ENCODE peak calls at places on chromosomes 11 and 22, in four cellular contexts. K, R, P and A are unnamed samples.
A peak's percentile ranks its signal among the peaks of the same experiment; 100 is the strongest.

GRCh38 chr22:22974156-22974555 is 86.5 kb downstream of the IGLL5 start:
- DNase-seq in P (no peak), K (no peak), R (no peak), A (no peak)

GRCh38 chr11:61712301-61712700 is 32.1 kb downstream of the DAGLA start:
- DNase-seq in P (no peak), R (no peak), K (no peak), A (no peak)

GRCh38 chr11:86374586-86374985 is at the start of gene CCDC81:
- DNase-seq in R (no peak), K (peak; percentile 85), P (no peak), A (no peak)

GRCh38 chr11:44943118-44943517 is 7.6 kb downstream of the TP53I11 start:
- DNase-seq in P (no peak), K (no peak), R (no peak), A (no peak)

GRCh38 chr11:94975599-94975998 is 2.1 kb downstream of the KDM4D start:
- DNase-seq in R (no peak), K (no peak), P (no peak), A (no peak)

GRCh38 chr11:64438986-64439771 is 80.2 kb downstream of the RPS6KA4 start:
- DNase-seq in R (no peak), P (peak; percentile 38), K (peak; percentile 87), A (no peak)

GRCh38 chr11:79367844-79368243 is 73.0 kb downstream of the TENM4 start:
- DNase-seq in P (no peak), R (no peak), K (no peak), A (no peak)

GRCh38 chr11:43962383-43962969 is 20.0 kb downstream of the C11orf96 start:
- DNase-seq in R (no peak), K (no peak), P (no peak), A (no peak)

GRCh38 chr11:45086526-45086925 is 59.9 kb upstream of the PRDM11 start:
- DNase-seq in K (no peak), P (no peak), R (no peak), A (no peak)

GRCh38 chr11:72111803-72112540 is 523 bp downstream of the ANAPC15 start:
- DNase-seq in P (peak; percentile 91), R (peak; percentile 97), K (peak; percentile 100), A (peak; percentile 97)

GRCh38 chr11:35274909-35275807 is 136.2 kb downstream of the CD44 start:
- DNase-seq in P (no peak), K (peak; percentile 59), R (no peak), A (no peak)

GRCh38 chr11:19201737-19202605 is at the start of gene CSRP3:
- DNase-seq in R (no peak), P (no peak), K (no peak), A (no peak)

GRCh38 chr11:19393941-19394340 is 153.2 kb upstream of the E2F8 start:
- DNase-seq in K (peak; percentile 40), R (no peak), P (no peak), A (no peak)

GRCh38 chr11:29676993-29677392 is 339.8 kb downstream of the KCNA4 start:
- DNase-seq in K (no peak), P (no peak), R (no peak), A (no peak)

GRCh38 chr11:129590753-129591475 is 215.3 kb downstream of the BARX2 start:
- DNase-seq in P (no peak), K (peak; percentile 69), R (no peak), A (no peak)

GRCh38 chr11:106594751-106595351 is 423.4 kb downstream of the GUCY1A2 start:
- DNase-seq in R (no peak), P (no peak), K (peak; percentile 81), A (no peak)

GRCh38 chr11:8032576-8033311 is 45.6 kb downstream of the EIF3F start:
- DNase-seq in P (no peak), R (no peak), K (no peak), A (no peak)

GRCh38 chr11:1918436-1919315 is 827 bp upstream of the TNNT3 start:
- DNase-seq in R (no peak), K (no peak), P (no peak), A (no peak)

GRCh38 chr11:67278135-67278938 is 10.8 kb upstream of the ANKRD13D start:
- DNase-seq in K (no peak), P (no peak), R (no peak), A (no peak)

GRCh38 chr11:64745523-64746328 is 1.8 kb upstream of the RASGRP2 start:
- DNase-seq in P (no peak), K (peak; percentile 65), R (no peak), A (no peak)

GRCh38 chr11:117809236-117810055 is 12.4 kb upstream of the DSCAML1 start:
- DNase-seq in R (no peak), P (peak; percentile 41), K (peak; percentile 78), A (no peak)

GRCh38 chr11:2987881-2988280 is 4.2 kb downstream of the NAP1L4 start:
- DNase-seq in R (no peak), K (no peak), P (no peak), A (no peak)

GRCh38 chr22:49016909-49017768 is 810.5 kb downstream of the BRD1 start:
- DNase-seq in P (no peak), R (no peak), K (no peak), A (no peak)

GRCh38 chr11:71209656-71210055 is 42.7 kb downstream of the SHANK2 start:
- DNase-seq in K (no peak), P (no peak), R (no peak), A (no peak)

GRCh38 chr11:96149743-96150555 is 193.0 kb downstream of the MAML2 start:
- DNase-seq in K (no peak), P (no peak), R (no peak), A (no peak)

GRCh38 chr11:43632171-43632570 is 48.4 kb upstream of the HSD17B12 start:
- DNase-seq in K (peak; percentile 7), P (no peak), R (no peak), A (no peak)

GRCh38 chr22:30521368-30522156 is 16.1 kb upstream of the SEC14L4 start:
- DNase-seq in K (peak; percentile 60), R (no peak), P (no peak), A (no peak)
- H3K27ac ChIP-seq in K (no peak overlapping the region), R (no peak overlapping the region), P (no peak overlapping the region), A (no peak overlapping the region)

GRCh38 chr11:127017482-127017881 is 16.9 kb upstream of the KIRREL3 start:
- DNase-seq in R (no peak), K (peak; percentile 67), P (peak; percentile 59), A (no peak)
- H3K27ac ChIP-seq in R (no peak overlapping the region), K (no peak overlapping the region), P (no peak overlapping the region), A (no peak overlapping the region)

DNA sequence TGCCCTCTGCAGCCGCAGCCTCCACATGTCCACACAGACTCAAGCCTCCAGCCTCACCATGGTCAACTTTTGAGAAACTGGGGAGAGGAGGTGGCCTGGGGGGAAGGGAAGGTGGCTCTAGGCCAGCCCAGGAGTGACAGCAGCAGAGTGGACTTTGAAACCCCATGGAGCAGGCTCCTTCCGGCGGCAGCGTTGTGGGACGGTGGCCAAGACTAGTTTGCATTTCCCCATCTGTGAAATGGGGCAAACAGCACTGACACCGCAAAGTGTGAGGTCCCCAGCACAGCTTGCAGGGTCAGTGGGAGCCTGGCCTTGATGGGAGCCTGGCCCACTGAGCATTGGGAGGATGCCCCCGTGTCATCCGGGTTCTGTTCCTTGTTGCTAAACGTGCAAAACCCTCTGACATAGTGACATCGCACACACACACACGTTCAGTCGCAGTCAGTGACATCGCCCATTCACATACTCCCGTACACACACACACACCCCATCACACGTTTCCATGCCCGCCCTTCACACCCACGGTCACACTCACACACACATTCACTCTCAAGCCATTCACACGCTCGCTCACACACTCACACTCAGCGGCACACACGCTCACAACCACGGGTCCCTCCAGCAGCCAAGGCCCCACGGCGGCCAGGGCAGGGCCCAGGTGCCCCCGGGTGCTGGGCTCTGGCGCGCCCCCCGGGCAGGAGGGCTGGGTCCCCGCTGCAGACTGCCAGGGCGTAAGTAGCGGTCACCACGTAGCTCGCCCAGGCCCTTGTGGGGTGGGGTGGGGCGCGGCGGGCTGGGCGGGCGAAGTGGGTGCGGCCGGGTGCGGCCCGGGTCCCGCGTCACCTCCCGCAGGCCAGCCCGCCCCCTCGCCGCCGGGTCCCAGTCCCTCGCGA is 578 bp downstream of the CYB5R3 start:
- DNase-seq in P (peak; percentile 58), R (no peak), K (peak; percentile 19), A (no peak)
- H3K27ac ChIP-seq in P (peak overlapping the region; percentile 90), R (no peak overlapping the region), K (no peak overlapping the region), A (peak overlapping the region; percentile 73)

GRCh38 chr11:109033627-109034340 is 368.9 kb downstream of the DDX10 start:
- DNase-seq in R (no peak), K (no peak), P (no peak), A (peak; percentile 80)
- H3K27ac ChIP-seq in R (no peak overlapping the region), K (no peak overlapping the region), P (no peak overlapping the region), A (no peak overlapping the region)

DNA sequence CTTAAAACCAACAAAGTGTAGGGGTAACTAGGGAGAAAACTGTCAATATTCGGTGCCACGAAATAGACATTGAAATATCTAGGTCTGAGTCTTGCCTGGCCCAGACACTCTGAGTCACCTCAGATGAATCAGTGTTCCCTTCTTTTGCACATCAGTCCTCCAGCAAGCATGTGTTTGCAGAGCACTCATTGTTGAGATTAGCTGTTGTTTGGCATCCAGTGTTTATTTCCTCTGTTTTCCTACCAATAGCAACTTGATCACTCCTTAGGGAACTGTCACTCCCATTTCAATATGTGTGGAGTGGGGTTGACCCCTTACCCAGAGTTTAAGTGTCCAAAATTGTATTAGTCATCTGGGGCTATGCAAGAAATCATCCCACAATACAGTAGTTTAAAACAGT is 4.7 kb upstream of the ASCC2 start:
- DNase-seq in R (no peak), P (peak; percentile 70), K (peak; percentile 24), A (peak; percentile 80)
- H3K27ac ChIP-seq in R (no peak overlapping the region), P (peak overlapping the region; percentile 89), K (no peak overlapping the region), A (peak overlapping the region; percentile 59)

GRCh38 chr11:82842019-82842418 is 58.2 kb downstream of the PRCP start:
- DNase-seq in R (no peak), P (no peak), K (no peak), A (no peak)
- H3K27ac ChIP-seq in R (no peak overlapping the region), P (no peak overlapping the region), K (no peak overlapping the region), A (no peak overlapping the region)

GRCh38 chr11:69123593-69124545 is 31.9 kb upstream of the SMIM38 start:
- DNase-seq in K (peak; percentile 46), R (no peak), P (no peak), A (no peak)
- H3K27ac ChIP-seq in K (peak overlapping the region; percentile 75), R (peak overlapping the region; percentile 71), P (peak overlapping the region; percentile 95), A (peak overlapping the region; percentile 68)

DNA sequence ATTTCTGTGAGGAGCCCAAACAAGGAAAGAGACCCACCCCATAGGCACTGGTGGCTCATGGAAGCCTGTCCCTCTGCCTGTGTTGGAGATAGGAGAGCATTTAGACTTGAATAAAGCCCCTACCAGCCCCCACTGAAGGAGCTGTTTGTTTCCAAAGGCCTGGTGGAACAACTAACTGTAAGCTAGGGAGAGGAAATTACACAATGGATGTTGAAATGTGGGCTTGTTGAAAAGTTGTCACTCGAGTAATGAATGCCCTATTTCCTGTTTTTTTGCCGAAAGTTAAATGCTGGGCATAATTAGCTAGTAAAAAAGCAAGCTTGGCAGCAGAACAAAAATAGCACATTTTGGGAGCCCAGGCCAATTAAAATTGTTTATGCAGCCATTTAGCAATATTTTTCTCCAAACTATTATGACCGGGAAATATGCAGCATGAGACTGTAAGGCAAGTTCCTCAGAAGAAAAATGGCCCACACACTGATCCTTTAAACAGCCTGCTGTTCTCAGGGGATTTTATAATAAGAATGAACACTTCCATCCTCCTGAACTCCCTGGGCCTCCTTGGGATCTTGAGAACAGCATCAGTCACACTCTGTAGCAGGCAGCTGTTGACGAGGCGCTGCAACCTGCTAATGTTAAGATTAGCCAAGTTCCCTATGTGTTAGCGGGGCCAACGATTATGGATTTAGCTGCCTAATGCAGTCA is 38.6 kb upstream of the LMO2 start:
- DNase-seq in K (no peak), P (no peak), R (peak; percentile 99), A (no peak)
- H3K27ac ChIP-seq in K (no peak overlapping the region), P (peak overlapping the region; percentile 79), R (peak overlapping the region; percentile 90), A (no peak overlapping the region)

GRCh38 chr11:74366576-74366975 is 31.7 kb downstream of the PGM2L1 start:
- DNase-seq in R (no peak), P (no peak), K (peak; percentile 83), A (no peak)
- H3K27ac ChIP-seq in R (peak overlapping the region; percentile 10), P (no peak overlapping the region), K (no peak overlapping the region), A (no peak overlapping the region)